ENCODE peak calls at places on chromosomes 1 and 21, in five cellular contexts. G is activated effector memory CD4-positive, alpha-beta T cell treated with anti-CD3 and anti-CD28 coated beads, Interleukin-2, amount 50 U/mL, for 16 hours; K is stimulated activated CD4-positive, alpha-beta T cell treated with anti-CD3 and anti-CD28 coated beads, Interleukin-15, amount 100 ng/mL, for 48 hours; U is HFF-Myc; R is NCI-H1105. W is an unnamed sample.
A peak's percentile ranks its signal among the peaks of the same experiment; 100 is the strongest.

GRCh38 chr1:108708726-108709660 is 3.7 kb upstream of the FNDC7 start:
- DNase-seq in R (no peak), K (peak; percentile 50), G (peak; percentile 85), U (no peak), W (peak; percentile 71)

GRCh38 chr1:160261526-160261877 is 847 bp downstream of the DCAF8 start:
- DNase-seq in K (peak; percentile 62), R (no peak), G (peak; percentile 89), U (peak; percentile 72), W (peak; percentile 88)

GRCh38 chr1:81920245-81920740 is 119.6 kb downstream of the ADGRL2 start:
- DNase-seq in K (no peak), G (no peak), R (no peak), U (peak; percentile 2), W (peak; percentile 97)

GRCh38 chr1:237570530-237570929 is 320.2 kb downstream of the ZP4 start:
- DNase-seq in G (no peak), R (no peak), K (no peak), U (no peak), W (peak; percentile 20)

GRCh38 chr1:212467843-212468482 is 35.2 kb downstream of the NENF start:
- DNase-seq in G (no peak), R (no peak), K (no peak), U (no peak), W (no peak)

GRCh38 chr1:3236955-3237354 is 168.0 kb downstream of the PRDM16 start:
- DNase-seq in G (no peak), U (no peak), R (no peak), K (no peak), W (no peak)

GRCh38 chr1:26696645-26697440 is 1.0 kb downstream of the ARID1A start:
- DNase-seq in U (no peak), K (peak; percentile 50), G (peak; percentile 90), R (no peak), W (no peak)

GRCh38 chr1:47229884-47230691 is 1.9 kb downstream of the TAL1 start:
- DNase-seq in U (no peak), K (no peak), R (no peak), G (no peak), W (no peak)

GRCh38 chr1:238589843-238590435 is 699.2 kb upstream of the ZP4 start:
- DNase-seq in G (no peak), U (peak; percentile 17), R (no peak), K (no peak), W (no peak)

GRCh38 chr1:201405484-201405831 is 6.3 kb upstream of the LAD1 start:
- DNase-seq in U (no peak), R (no peak), G (no peak), K (no peak), W (no peak)

GRCh38 chr1:56374026-56374974 is 205.1 kb downstream of the PLPP3 start:
- DNase-seq in R (peak; percentile 75), G (no peak), U (no peak), K (no peak), W (no peak)

GRCh38 chr1:151199860-151200581 is 1.7 kb downstream of the PIP5K1A start:
- DNase-seq in U (peak; percentile 66), R (no peak), G (peak; percentile 65), K (no peak), W (peak; percentile 46)

GRCh38 chr1:53122194-53122846 is 20.1 kb downstream of the SLC1A7 start:
- DNase-seq in R (no peak), K (no peak), U (no peak), G (no peak), W (no peak)

GRCh38 chr1:218414060-218414728 is 69.1 kb downstream of the TGFB2 start:
- DNase-seq in U (no peak), G (no peak), R (no peak), K (no peak), W (no peak)

GRCh38 chr1:26003262-26003661 is 5.4 kb upstream of the PAFAH2 start:
- DNase-seq in G (no peak), K (no peak), U (no peak), R (no peak), W (no peak)

GRCh38 chr1:156682166-156682890 is 5.1 kb upstream of the NES start:
- DNase-seq in K (no peak), G (no peak), U (no peak), R (no peak), W (peak; percentile 82)

GRCh38 chr1:216902669-216903388 is 179.6 kb upstream of the ESRRG start:
- DNase-seq in U (no peak), G (no peak), R (no peak), K (no peak), W (no peak)

GRCh38 chr1:207807395-207808321 is 55.8 kb downstream of the CD46 start:
- DNase-seq in R (no peak), G (no peak), U (no peak), K (no peak), W (no peak)

GRCh38 chr21:45270306-45270821 is 17.3 kb downstream of the POFUT2 start:
- DNase-seq in G (peak; percentile 64), U (no peak), K (no peak), R (no peak), W (peak; percentile 46)

GRCh38 chr1:16978589-16979474 is 1.6 kb downstream of the MFAP2 start:
- DNase-seq in G (no peak), R (no peak), U (peak; percentile 86), K (no peak), W (no peak)

GRCh38 chr1:181112071-181112929 is 23.8 kb downstream of the IER5 start:
- DNase-seq in K (no peak), G (no peak), R (no peak), U (peak; percentile 97), W (peak; percentile 95)

GRCh38 chr1:169741666-169742394 is 8.0 kb upstream of the SELE start:
- DNase-seq in K (no peak), R (no peak), G (no peak), U (peak; percentile 70), W (peak; percentile 6)